ENCODE peak calls at places on chromosomes 13 and 19, in ten cellular contexts. O is lower leg skin, S is fibroblast of lung, W is BE2C, P is AG10803, H is psoas muscle, N is WERI-Rb-1, X is astrocyte, I is epithelial cell of proximal tubule, D is astrocyte of the spinal cord. R is an unnamed sample.

GRCh38 chr13:32555613-32556012 is 17.0 kb upstream of the N4BP2L2 start:
- DNase-seq in O (no peak), S (no peak), W (no peak), P (no peak), H (no peak), N (no peak), X (no peak), I (no peak), D (no peak), R (no peak)

GRCh38 chr19:23799321-23799720 is 40.6 kb upstream of the ZNF681 start:
- DNase-seq in O (no peak), S (no peak), W (no peak), P (no peak), H (no peak), N (no peak), X (no peak), I (no peak), D (no peak), R (no peak)

GRCh38 chr19:53947624-53948023 is 15.1 kb upstream of the CACNG8 start:
- DNase-seq in O (no peak), S (no peak), W (no peak), P (no peak), H (no peak), N (peak), X (no peak), I (no peak), D (no peak), R (no peak)

GRCh38 chr19:3366104-3366760 is at the start of gene NFIC:
- DNase-seq in O (peak), S (peak), W (peak), P (peak), H (peak), N (peak), X (peak), I (no peak), D (peak), R (no peak)

GRCh38 chr13:110108348-110109139 is 198.4 kb downstream of the COL4A1 start:
- DNase-seq in O (no peak), S (peak), W (peak), P (peak), H (peak), N (peak), X (peak), I (no peak), D (peak), R (peak)

GRCh38 chr13:108227651-108228272 is 9.6 kb downstream of the ABHD13 start:
- DNase-seq in O (no peak), S (peak), W (peak), P (peak), H (no peak), N (no peak), X (no peak), I (no peak), D (peak), R (no peak)

GRCh38 chr19:47741544-47742125 is 3.7 kb upstream of the NOP53 start:
- DNase-seq in O (no peak), S (no peak), W (no peak), P (no peak), H (no peak), N (no peak), X (no peak), I (no peak), D (no peak), R (no peak)

GRCh38 chr19:17159466-17160393 is 55.4 kb upstream of the USE1 start:
- DNase-seq in O (no peak), S (no peak), W (no peak), P (peak), H (no peak), N (no peak), X (peak), I (no peak), D (no peak), R (no peak)

GRCh38 chr13:84137292-84137691 is 255.0 kb upstream of the SLITRK1 start:
- DNase-seq in O (no peak), S (peak), W (no peak), P (peak), H (no peak), N (no peak), X (peak), I (no peak), D (peak), R (no peak)

GRCh38 chr13:20993661-20994440 is 67.5 kb downstream of the LATS2 start:
- DNase-seq in O (peak), S (peak), W (no peak), P (peak), H (no peak), N (no peak), X (peak), I (peak), D (peak), R (no peak)

GRCh38 chr13:23407996-23408395 is 25.5 kb downstream of the SACS start:
- DNase-seq in O (no peak), S (no peak), W (no peak), P (no peak), H (no peak), N (no peak), X (no peak), I (no peak), D (no peak), R (no peak)

GRCh38 chr13:34174671-34175145 is 356.8 kb downstream of the RFC3 start:
- DNase-seq in O (no peak), S (peak), W (no peak), P (peak), H (no peak), N (no peak), X (no peak), I (no peak), D (peak), R (no peak)

GRCh38 chr13:30465541-30466357 is at the start of gene HMGB1:
- DNase-seq in O (peak), S (peak), W (peak), P (peak), H (peak), N (peak), X (peak), I (peak), D (peak), R (peak)

GRCh38 chr19:44258139-44258538 is 1.5 kb upstream of the ZNF233 start:
- DNase-seq in O (no peak), S (no peak), W (no peak), P (no peak), H (no peak), N (no peak), X (no peak), I (no peak), D (no peak), R (no peak)

GRCh38 chr19:47187023-47187655 is 43.9 kb downstream of the BBC3 start:
- DNase-seq in O (no peak), S (no peak), W (no peak), P (no peak), H (no peak), N (no peak), X (no peak), I (no peak), D (no peak), R (no peak)

GRCh38 chr13:39451860-39452301 is 151.1 kb downstream of the LHFPL6 start:
- DNase-seq in O (no peak), S (peak), W (no peak), P (peak), H (peak), N (peak), X (peak), I (no peak), D (peak), R (peak)

GRCh38 chr19:2610637-2611482 is 91.6 kb downstream of the GNG7 start:
- DNase-seq in O (peak), S (peak), W (peak), P (peak), H (peak), N (peak), X (peak), I (no peak), D (peak), R (peak)

GRCh38 chr19:55625004-55625326 is 599 bp upstream of the ZNF784 start:
- DNase-seq in O (no peak), S (no peak), W (no peak), P (no peak), H (no peak), N (no peak), X (no peak), I (no peak), D (no peak), R (no peak)

GRCh38 chr19:35247526-35248309 is 1.1 kb upstream of the LSR start:
- DNase-seq in O (peak), S (no peak), W (no peak), P (no peak), H (peak), N (peak), X (no peak), I (peak), D (no peak), R (no peak)

GRCh38 chr13:66835040-66835628 is 395.0 kb downstream of the PCDH9 start:
- DNase-seq in O (peak), S (peak), W (peak), P (no peak), H (peak), N (peak), X (peak), I (no peak), D (peak), R (peak)

GRCh38 chr13:39232401-39232980 is 194.2 kb downstream of the NHLRC3 start:
- DNase-seq in O (no peak), S (no peak), W (no peak), P (no peak), H (no peak), N (peak), X (no peak), I (no peak), D (no peak), R (no peak)

GRCh38 chr13:91133941-91134772 is 213.3 kb upstream of the MIR17HG start:
- DNase-seq in O (no peak), S (peak), W (peak), P (peak), H (no peak), N (peak), X (peak), I (no peak), D (peak), R (peak)

GRCh38 chr13:45409993-45410392 is 8.2 kb downstream of the SLC25A30 start:
- DNase-seq in O (no peak), S (no peak), W (no peak), P (no peak), H (no peak), N (no peak), X (no peak), I (no peak), D (no peak), R (no peak)

GRCh38 chr13:20191311-20191901 is 1.3 kb downstream of the GJB2 start:
- DNase-seq in O (no peak), S (no peak), W (no peak), P (no peak), H (peak), N (no peak), X (no peak), I (no peak), D (no peak), R (no peak)

GRCh38 chr13:86085890-86086289 is 286.7 kb upstream of the SLITRK6 start:
- DNase-seq in O (no peak), S (no peak), W (no peak), P (no peak), H (no peak), N (no peak), X (no peak), I (no peak), D (peak), R (no peak)
- TF ChIP-seq CTCF in O (no peak), S (peak), W (peak), P (no peak), H (no peak), N (no peak), X (peak), I (no peak), D (peak), R (no peak)

GRCh38 chr19:11576186-11576585 is 1.3 kb downstream of the ACP5 start:
- DNase-seq in O (no peak), S (no peak), W (no peak), P (no peak), H (no peak), N (no peak), X (no peak), I (no peak), D (no peak), R (no peak)

GRCh38 chr19:11581740-11582139 is 4.3 kb upstream of the ACP5 start:
- DNase-seq in O (no peak), S (peak), W (no peak), P (peak), H (no peak), N (no peak), X (peak), I (no peak), D (no peak), R (no peak)

GRCh38 chr19:11580665-11581418 is 3.4 kb upstream of the ACP5 start:
- DNase-seq in O (no peak), S (no peak), W (no peak), P (no peak), H (no peak), N (no peak), X (no peak), I (no peak), D (no peak), R (no peak)

GRCh38 chr19:11577451-11578341 is at the start of gene ACP5:
- DNase-seq in O (no peak), S (no peak), W (peak), P (no peak), H (no peak), N (peak), X (no peak), I (no peak), D (no peak), R (no peak)

GRCh38 chr19:11578342-11579142 is 1.1 kb upstream of the ACP5 start:
- DNase-seq in O (no peak), S (no peak), W (no peak), P (no peak), H (peak), N (peak), X (no peak), I (no peak), D (no peak), R (no peak)
- H3K4me3 ChIP-seq in O (peak), S (no peak), W (no peak), P (no peak), H (peak), N (no peak), X (no peak), I (peak), D (no peak), R (peak)

GRCh38 chr19:42965204-42965603 is 28.2 kb upstream of the PSG7 start:
- DNase-seq in O (no peak), S (peak), W (no peak), P (peak), H (no peak), N (no peak), X (peak), I (no peak), D (peak), R (peak)
- TF ChIP-seq CTCF in O (no peak), S (no peak), W (no peak), P (no peak), H (no peak), N (no peak), X (no peak), I (no peak), D (no peak), R (no peak)

GRCh38 chr19:28737526-28737925 is 475.4 kb downstream of the UQCRFS1 start:
- DNase-seq in O (no peak), S (no peak), W (no peak), P (no peak), H (no peak), N (no peak), X (no peak), I (no peak), D (no peak), R (no peak)

GRCh38 chr19:28731113-28731512 is 481.8 kb downstream of the UQCRFS1 start:
- DNase-seq in O (no peak), S (no peak), W (no peak), P (no peak), H (no peak), N (no peak), X (no peak), I (no peak), D (no peak), R (no peak)

GRCh38 chr19:28731577-28731976 is 481.4 kb downstream of the UQCRFS1 start:
- DNase-seq in O (no peak), S (no peak), W (no peak), P (no peak), H (no peak), N (no peak), X (no peak), I (no peak), D (no peak), R (no peak)

GRCh38 chr19:28736528-28736927 is 476.4 kb downstream of the UQCRFS1 start:
- DNase-seq in O (no peak), S (no peak), W (no peak), P (no peak), H (no peak), N (no peak), X (no peak), I (no peak), D (no peak), R (no peak)

GRCh38 chr19:28737021-28737525 is 475.9 kb downstream of the UQCRFS1 start:
- DNase-seq in O (no peak), S (peak), W (no peak), P (peak), H (no peak), N (no peak), X (peak), I (no peak), D (peak), R (no peak)
- H3K4me3 ChIP-seq in O (no peak), S (no peak), W (no peak), P (no peak), H (no peak), N (no peak), X (no peak), I (no peak), D (no peak), R (no peak)

GRCh38 chr13:40943073-40943472 is 76.0 kb downstream of the ELF1 start:
- DNase-seq in O (no peak), S (no peak), W (no peak), P (no peak), H (no peak), N (no peak), X (no peak), I (no peak), D (no peak), R (no peak)
- TF ChIP-seq CTCF in O (no peak), S (no peak), W (no peak), P (no peak), H (no peak), N (no peak), X (no peak), I (no peak), D (no peak), R (no peak)

GRCh38 chr19:1295169-1296012 is 9.7 kb downstream of the EFNA2 start:
- DNase-seq in O (no peak), S (no peak), W (peak), P (no peak), H (no peak), N (no peak), X (no peak), I (no peak), D (no peak), R (no peak)
- H3K4me3 ChIP-seq in O (no peak), S (no peak), W (no peak), P (no peak), H (peak), N (no peak), X (no peak), I (no peak), D (no peak), R (no peak)

GRCh38 chr19:41541990-41542584 is 33.9 kb upstream of the CEACAM21 start:
- DNase-seq in O (peak), S (no peak), W (peak), P (peak), H (peak), N (peak), X (no peak), I (no peak), D (peak), R (no peak)
- TF ChIP-seq CTCF in O (no peak), S (peak), W (peak), P (peak), H (peak), N (peak), X (peak), I (peak), D (peak), R (peak)

GRCh38 chr19:5339470-5339949 is 1.1 kb downstream of the PTPRS start:
- DNase-seq in O (no peak), S (no peak), W (peak), P (no peak), H (no peak), N (no peak), X (no peak), I (no peak), D (no peak), R (no peak)
- H3K4me3 ChIP-seq in O (no peak), S (peak), W (peak), P (peak), H (peak), N (peak), X (peak), I (peak), D (peak), R (peak)

DNA sequence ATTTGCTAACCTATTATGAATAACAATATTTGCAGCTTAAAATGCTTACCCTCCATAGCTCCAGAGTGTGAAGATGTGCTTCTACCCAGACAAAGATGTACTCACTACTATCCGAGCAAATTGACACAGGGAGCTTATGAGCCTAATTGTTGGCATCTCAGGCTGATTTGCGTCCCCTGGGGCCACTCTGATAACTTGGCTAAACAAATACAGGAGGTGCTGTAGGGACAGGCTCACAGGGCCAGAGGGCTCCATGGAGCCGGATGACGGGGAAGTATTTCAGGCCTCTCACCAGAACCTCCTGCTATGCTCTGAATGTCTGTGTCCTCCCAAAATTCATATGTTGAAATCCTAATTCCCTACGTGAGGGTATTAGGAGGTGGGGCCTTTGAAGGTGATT is 26.7 kb upstream of the C19orf12 start:
- DNase-seq in O (no peak), S (no peak), W (no peak), P (no peak), H (no peak), N (no peak), X (no peak), I (no peak), D (no peak), R (no peak)
- TF ChIP-seq CTCF in O (no peak), S (no peak), W (no peak), P (no peak), H (no peak), N (no peak), X (no peak), I (no peak), D (no peak), R (no peak)